ENCODE peak calls at places on chromosome 15, in nine cellular contexts. One of them, this sample, is unnamed.

GRCh38 chr15:63718590-63719035 is 115.1 kb downstream of the HERC1 start:
- DNase-seq in neural progenitor cell: no peak
- DNase-seq in CD8-positive, alpha-beta T cell: no peak
- DNase-seq in T-helper 9 cell: no peak
- DNase-seq in endothelial cell: no peak
- DNase-seq in kidney tubule cell: peak
- DNase-seq in fibroblast of lung: peak
- DNase-seq in GM04503: peak
- DNase-seq in activated T-helper 1 cell treated with anti-CD3 and anti-CD28 coated beads, Interleukin-12 subunit alpha, Interleukin-12 subunit beta, Interleukin-2, Interleukin-4 antibody, amounts not matched to agents 30 ng/mL and 10 ng/mL and 1 ng/mL, durations not matched to agents 14 hours and 24 hours and 36 hours: no peak
- DNase-seq in this sample: no peak

GRCh38 chr15:101251830-101252820 is at the start of gene CHSY1:
- DNase-seq in activated T-helper 1 cell treated with anti-CD3 and anti-CD28 coated beads, Interleukin-12 subunit alpha, Interleukin-12 subunit beta, Interleukin-2, Interleukin-4 antibody, amounts not matched to agents 30 ng/mL and 10 ng/mL and 1 ng/mL, durations not matched to agents 14 hours and 24 hours and 36 hours: peak
- DNase-seq in T-helper 9 cell: peak
- DNase-seq in GM04503: peak
- DNase-seq in neural progenitor cell: peak
- DNase-seq in CD8-positive, alpha-beta T cell: peak
- DNase-seq in endothelial cell: peak
- DNase-seq in kidney tubule cell: peak
- DNase-seq in fibroblast of lung: peak
- DNase-seq in this sample: peak

GRCh38 chr15:36879568-36880225 is 220.7 kb downstream of the MEIS2 start:
- DNase-seq in endothelial cell: no peak
- DNase-seq in activated T-helper 1 cell treated with anti-CD3 and anti-CD28 coated beads, Interleukin-12 subunit alpha, Interleukin-12 subunit beta, Interleukin-2, Interleukin-4 antibody, amounts not matched to agents 30 ng/mL and 10 ng/mL and 1 ng/mL, durations not matched to agents 14 hours and 24 hours and 36 hours: no peak
- DNase-seq in CD8-positive, alpha-beta T cell: no peak
- DNase-seq in kidney tubule cell: no peak
- DNase-seq in T-helper 9 cell: no peak
- DNase-seq in GM04503: no peak
- DNase-seq in neural progenitor cell: peak
- DNase-seq in fibroblast of lung: no peak
- DNase-seq in this sample: no peak

GRCh38 chr15:59373215-59373614 is 544 bp upstream of the MYO1E start:
- DNase-seq in T-helper 9 cell: no peak
- DNase-seq in neural progenitor cell: no peak
- DNase-seq in GM04503: no peak
- DNase-seq in endothelial cell: no peak
- DNase-seq in CD8-positive, alpha-beta T cell: no peak
- DNase-seq in activated T-helper 1 cell treated with anti-CD3 and anti-CD28 coated beads, Interleukin-12 subunit alpha, Interleukin-12 subunit beta, Interleukin-2, Interleukin-4 antibody, amounts not matched to agents 30 ng/mL and 10 ng/mL and 1 ng/mL, durations not matched to agents 14 hours and 24 hours and 36 hours: no peak
- DNase-seq in fibroblast of lung: no peak
- DNase-seq in kidney tubule cell: peak
- DNase-seq in this sample: no peak

GRCh38 chr15:58043192-58043903 is 22.2 kb downstream of the ALDH1A2 start:
- DNase-seq in endothelial cell: peak
- DNase-seq in CD8-positive, alpha-beta T cell: no peak
- DNase-seq in neural progenitor cell: peak
- DNase-seq in fibroblast of lung: peak
- DNase-seq in kidney tubule cell: peak
- DNase-seq in activated T-helper 1 cell treated with anti-CD3 and anti-CD28 coated beads, Interleukin-12 subunit alpha, Interleukin-12 subunit beta, Interleukin-2, Interleukin-4 antibody, amounts not matched to agents 30 ng/mL and 10 ng/mL and 1 ng/mL, durations not matched to agents 14 hours and 24 hours and 36 hours: no peak
- DNase-seq in T-helper 9 cell: no peak
- DNase-seq in GM04503: no peak
- DNase-seq in this sample: no peak

GRCh38 chr15:44034933-44035624 is 160.0 kb downstream of the FRMD5 start:
- DNase-seq in kidney tubule cell: peak
- DNase-seq in neural progenitor cell: no peak
- DNase-seq in endothelial cell: no peak
- DNase-seq in GM04503: peak
- DNase-seq in T-helper 9 cell: no peak
- DNase-seq in fibroblast of lung: peak
- DNase-seq in CD8-positive, alpha-beta T cell: no peak
- DNase-seq in activated T-helper 1 cell treated with anti-CD3 and anti-CD28 coated beads, Interleukin-12 subunit alpha, Interleukin-12 subunit beta, Interleukin-2, Interleukin-4 antibody, amounts not matched to agents 30 ng/mL and 10 ng/mL and 1 ng/mL, durations not matched to agents 14 hours and 24 hours and 36 hours: no peak
- DNase-seq in this sample: no peak

GRCh38 chr15:80309769-80310384 is 57.9 kb upstream of the CTXND1 start:
- DNase-seq in T-helper 9 cell: no peak
- DNase-seq in CD8-positive, alpha-beta T cell: no peak
- DNase-seq in fibroblast of lung: peak
- DNase-seq in activated T-helper 1 cell treated with anti-CD3 and anti-CD28 coated beads, Interleukin-12 subunit alpha, Interleukin-12 subunit beta, Interleukin-2, Interleukin-4 antibody, amounts not matched to agents 30 ng/mL and 10 ng/mL and 1 ng/mL, durations not matched to agents 14 hours and 24 hours and 36 hours: no peak
- DNase-seq in GM04503: no peak
- DNase-seq in neural progenitor cell: peak
- DNase-seq in endothelial cell: peak
- DNase-seq in kidney tubule cell: peak
- DNase-seq in this sample: no peak

GRCh38 chr15:80161473-80162016 is 8.7 kb downstream of the FAH start:
- DNase-seq in CD8-positive, alpha-beta T cell: no peak
- DNase-seq in GM04503: no peak
- DNase-seq in kidney tubule cell: no peak
- DNase-seq in endothelial cell: no peak
- DNase-seq in activated T-helper 1 cell treated with anti-CD3 and anti-CD28 coated beads, Interleukin-12 subunit alpha, Interleukin-12 subunit beta, Interleukin-2, Interleukin-4 antibody, amounts not matched to agents 30 ng/mL and 10 ng/mL and 1 ng/mL, durations not matched to agents 14 hours and 24 hours and 36 hours: no peak
- DNase-seq in neural progenitor cell: no peak
- DNase-seq in T-helper 9 cell: no peak
- DNase-seq in fibroblast of lung: no peak
- DNase-seq in this sample: no peak

GRCh38 chr15:41990243-41990605 is 17.9 kb upstream of the EHD4 start:
- DNase-seq in endothelial cell: no peak
- DNase-seq in activated T-helper 1 cell treated with anti-CD3 and anti-CD28 coated beads, Interleukin-12 subunit alpha, Interleukin-12 subunit beta, Interleukin-2, Interleukin-4 antibody, amounts not matched to agents 30 ng/mL and 10 ng/mL and 1 ng/mL, durations not matched to agents 14 hours and 24 hours and 36 hours: no peak
- DNase-seq in fibroblast of lung: no peak
- DNase-seq in T-helper 9 cell: no peak
- DNase-seq in neural progenitor cell: no peak
- DNase-seq in CD8-positive, alpha-beta T cell: no peak
- DNase-seq in GM04503: no peak
- DNase-seq in kidney tubule cell: no peak
- DNase-seq in this sample: no peak

GRCh38 chr15:63395730-63396545 is 14.3 kb upstream of the CA12 start:
- DNase-seq in endothelial cell: no peak
- DNase-seq in activated T-helper 1 cell treated with anti-CD3 and anti-CD28 coated beads, Interleukin-12 subunit alpha, Interleukin-12 subunit beta, Interleukin-2, Interleukin-4 antibody, amounts not matched to agents 30 ng/mL and 10 ng/mL and 1 ng/mL, durations not matched to agents 14 hours and 24 hours and 36 hours: no peak
- DNase-seq in CD8-positive, alpha-beta T cell: no peak
- DNase-seq in GM04503: no peak
- DNase-seq in neural progenitor cell: no peak
- DNase-seq in kidney tubule cell: peak
- DNase-seq in T-helper 9 cell: no peak
- DNase-seq in fibroblast of lung: no peak
- DNase-seq in this sample: no peak

GRCh38 chr15:63938486-63939061 is 104.8 kb upstream of the HERC1 start:
- DNase-seq in GM04503: no peak
- DNase-seq in fibroblast of lung: peak
- DNase-seq in activated T-helper 1 cell treated with anti-CD3 and anti-CD28 coated beads, Interleukin-12 subunit alpha, Interleukin-12 subunit beta, Interleukin-2, Interleukin-4 antibody, amounts not matched to agents 30 ng/mL and 10 ng/mL and 1 ng/mL, durations not matched to agents 14 hours and 24 hours and 36 hours: no peak
- DNase-seq in endothelial cell: no peak
- DNase-seq in T-helper 9 cell: no peak
- DNase-seq in neural progenitor cell: no peak
- DNase-seq in kidney tubule cell: peak
- DNase-seq in CD8-positive, alpha-beta T cell: peak
- DNase-seq in this sample: no peak

GRCh38 chr15:41850482-41851166 is 12.0 kb downstream of the PLA2G4B start:
- DNase-seq in GM04503: no peak
- DNase-seq in endothelial cell: no peak
- DNase-seq in fibroblast of lung: no peak
- DNase-seq in T-helper 9 cell: no peak
- DNase-seq in CD8-positive, alpha-beta T cell: no peak
- DNase-seq in kidney tubule cell: no peak
- DNase-seq in activated T-helper 1 cell treated with anti-CD3 and anti-CD28 coated beads, Interleukin-12 subunit alpha, Interleukin-12 subunit beta, Interleukin-2, Interleukin-4 antibody, amounts not matched to agents 30 ng/mL and 10 ng/mL and 1 ng/mL, durations not matched to agents 14 hours and 24 hours and 36 hours: no peak
- DNase-seq in neural progenitor cell: no peak
- DNase-seq in this sample: no peak

GRCh38 chr15:79282371-79283251 is at the start of gene ANKRD34C:
- DNase-seq in kidney tubule cell: no peak
- DNase-seq in CD8-positive, alpha-beta T cell: no peak
- DNase-seq in neural progenitor cell: peak
- DNase-seq in GM04503: no peak
- DNase-seq in fibroblast of lung: no peak
- DNase-seq in endothelial cell: peak
- DNase-seq in T-helper 9 cell: no peak
- DNase-seq in activated T-helper 1 cell treated with anti-CD3 and anti-CD28 coated beads, Interleukin-12 subunit alpha, Interleukin-12 subunit beta, Interleukin-2, Interleukin-4 antibody, amounts not matched to agents 30 ng/mL and 10 ng/mL and 1 ng/mL, durations not matched to agents 14 hours and 24 hours and 36 hours: no peak
- DNase-seq in this sample: no peak

GRCh38 chr15:30063829-30064559 is 18.8 kb upstream of the GOLGA8J start:
- DNase-seq in CD8-positive, alpha-beta T cell: no peak
- DNase-seq in neural progenitor cell: no peak
- DNase-seq in endothelial cell: no peak
- DNase-seq in activated T-helper 1 cell treated with anti-CD3 and anti-CD28 coated beads, Interleukin-12 subunit alpha, Interleukin-12 subunit beta, Interleukin-2, Interleukin-4 antibody, amounts not matched to agents 30 ng/mL and 10 ng/mL and 1 ng/mL, durations not matched to agents 14 hours and 24 hours and 36 hours: no peak
- DNase-seq in GM04503: no peak
- DNase-seq in kidney tubule cell: peak
- DNase-seq in fibroblast of lung: peak
- DNase-seq in T-helper 9 cell: no peak
- DNase-seq in this sample: no peak

GRCh38 chr15:92527197-92527596 is 128.4 kb downstream of the FAM174B start:
- DNase-seq in fibroblast of lung: no peak
- DNase-seq in kidney tubule cell: no peak
- DNase-seq in neural progenitor cell: no peak
- DNase-seq in activated T-helper 1 cell treated with anti-CD3 and anti-CD28 coated beads, Interleukin-12 subunit alpha, Interleukin-12 subunit beta, Interleukin-2, Interleukin-4 antibody, amounts not matched to agents 30 ng/mL and 10 ng/mL and 1 ng/mL, durations not matched to agents 14 hours and 24 hours and 36 hours: no peak
- DNase-seq in endothelial cell: no peak
- DNase-seq in CD8-positive, alpha-beta T cell: no peak
- DNase-seq in GM04503: no peak
- DNase-seq in T-helper 9 cell: no peak
- DNase-seq in this sample: no peak

GRCh38 chr15:36802861-36803531 is 223.6 kb downstream of the CDIN1 start:
- DNase-seq in T-helper 9 cell: no peak
- DNase-seq in endothelial cell: no peak
- DNase-seq in CD8-positive, alpha-beta T cell: no peak
- DNase-seq in activated T-helper 1 cell treated with anti-CD3 and anti-CD28 coated beads, Interleukin-12 subunit alpha, Interleukin-12 subunit beta, Interleukin-2, Interleukin-4 antibody, amounts not matched to agents 30 ng/mL and 10 ng/mL and 1 ng/mL, durations not matched to agents 14 hours and 24 hours and 36 hours: no peak
- DNase-seq in neural progenitor cell: no peak
- DNase-seq in GM04503: no peak
- DNase-seq in kidney tubule cell: no peak
- DNase-seq in fibroblast of lung: no peak
- DNase-seq in this sample: no peak

GRCh38 chr15:90591524-90591923 is 61.8 kb downstream of the CRTC3 start:
- DNase-seq in CD8-positive, alpha-beta T cell: no peak
- DNase-seq in fibroblast of lung: no peak
- DNase-seq in T-helper 9 cell: no peak
- DNase-seq in endothelial cell: no peak
- DNase-seq in neural progenitor cell: no peak
- DNase-seq in activated T-helper 1 cell treated with anti-CD3 and anti-CD28 coated beads, Interleukin-12 subunit alpha, Interleukin-12 subunit beta, Interleukin-2, Interleukin-4 antibody, amounts not matched to agents 30 ng/mL and 10 ng/mL and 1 ng/mL, durations not matched to agents 14 hours and 24 hours and 36 hours: no peak
- DNase-seq in GM04503: no peak
- DNase-seq in kidney tubule cell: no peak
- DNase-seq in this sample: no peak

GRCh38 chr15:25766421-25766820 is 96.7 kb downstream of the ATP10A start:
- DNase-seq in neural progenitor cell: no peak
- DNase-seq in GM04503: no peak
- DNase-seq in activated T-helper 1 cell treated with anti-CD3 and anti-CD28 coated beads, Interleukin-12 subunit alpha, Interleukin-12 subunit beta, Interleukin-2, Interleukin-4 antibody, amounts not matched to agents 30 ng/mL and 10 ng/mL and 1 ng/mL, durations not matched to agents 14 hours and 24 hours and 36 hours: no peak
- DNase-seq in CD8-positive, alpha-beta T cell: no peak
- DNase-seq in T-helper 9 cell: no peak
- DNase-seq in kidney tubule cell: no peak
- DNase-seq in endothelial cell: no peak
- DNase-seq in fibroblast of lung: no peak
- DNase-seq in this sample: no peak

GRCh38 chr15:39273805-39274411 is 307.0 kb upstream of the THBS1 start:
- DNase-seq in kidney tubule cell: peak
- DNase-seq in neural progenitor cell: no peak
- DNase-seq in endothelial cell: no peak
- DNase-seq in fibroblast of lung: peak
- DNase-seq in T-helper 9 cell: no peak
- DNase-seq in CD8-positive, alpha-beta T cell: no peak
- DNase-seq in GM04503: no peak
- DNase-seq in activated T-helper 1 cell treated with anti-CD3 and anti-CD28 coated beads, Interleukin-12 subunit alpha, Interleukin-12 subunit beta, Interleukin-2, Interleukin-4 antibody, amounts not matched to agents 30 ng/mL and 10 ng/mL and 1 ng/mL, durations not matched to agents 14 hours and 24 hours and 36 hours: no peak
- DNase-seq in this sample: no peak

GRCh38 chr15:96093063-96093462 is 237.4 kb upstream of the NR2F2 start:
- DNase-seq in endothelial cell: no peak
- DNase-seq in fibroblast of lung: peak
- DNase-seq in activated T-helper 1 cell treated with anti-CD3 and anti-CD28 coated beads, Interleukin-12 subunit alpha, Interleukin-12 subunit beta, Interleukin-2, Interleukin-4 antibody, amounts not matched to agents 30 ng/mL and 10 ng/mL and 1 ng/mL, durations not matched to agents 14 hours and 24 hours and 36 hours: no peak
- DNase-seq in neural progenitor cell: no peak
- DNase-seq in CD8-positive, alpha-beta T cell: no peak
- DNase-seq in GM04503: no peak
- DNase-seq in kidney tubule cell: no peak
- DNase-seq in T-helper 9 cell: no peak
- DNase-seq in this sample: no peak

GRCh38 chr15:79060175-79060574 is 30.4 kb downstream of the RASGRF1 start:
- DNase-seq in kidney tubule cell: no peak
- DNase-seq in neural progenitor cell: peak
- DNase-seq in fibroblast of lung: no peak
- DNase-seq in GM04503: no peak
- DNase-seq in endothelial cell: no peak
- DNase-seq in activated T-helper 1 cell treated with anti-CD3 and anti-CD28 coated beads, Interleukin-12 subunit alpha, Interleukin-12 subunit beta, Interleukin-2, Interleukin-4 antibody, amounts not matched to agents 30 ng/mL and 10 ng/mL and 1 ng/mL, durations not matched to agents 14 hours and 24 hours and 36 hours: no peak
- DNase-seq in T-helper 9 cell: no peak
- DNase-seq in CD8-positive, alpha-beta T cell: no peak
- DNase-seq in this sample: no peak

GRCh38 chr15:88042047-88042446 is 214.5 kb downstream of the NTRK3 start:
- DNase-seq in T-helper 9 cell: no peak
- DNase-seq in CD8-positive, alpha-beta T cell: no peak
- DNase-seq in GM04503: no peak
- DNase-seq in endothelial cell: no peak
- DNase-seq in kidney tubule cell: no peak
- DNase-seq in fibroblast of lung: no peak
- DNase-seq in neural progenitor cell: no peak
- DNase-seq in activated T-helper 1 cell treated with anti-CD3 and anti-CD28 coated beads, Interleukin-12 subunit alpha, Interleukin-12 subunit beta, Interleukin-2, Interleukin-4 antibody, amounts not matched to agents 30 ng/mL and 10 ng/mL and 1 ng/mL, durations not matched to agents 14 hours and 24 hours and 36 hours: no peak
- DNase-seq in this sample: no peak

GRCh38 chr15:100762913-100763627 is 116.6 kb upstream of the ALDH1A3 start:
- DNase-seq in fibroblast of lung: no peak
- DNase-seq in GM04503: no peak
- DNase-seq in neural progenitor cell: no peak
- DNase-seq in T-helper 9 cell: no peak
- DNase-seq in activated T-helper 1 cell treated with anti-CD3 and anti-CD28 coated beads, Interleukin-12 subunit alpha, Interleukin-12 subunit beta, Interleukin-2, Interleukin-4 antibody, amounts not matched to agents 30 ng/mL and 10 ng/mL and 1 ng/mL, durations not matched to agents 14 hours and 24 hours and 36 hours: no peak
- DNase-seq in endothelial cell: no peak
- DNase-seq in CD8-positive, alpha-beta T cell: no peak
- DNase-seq in kidney tubule cell: no peak
- DNase-seq in this sample: no peak

This sample was measured in anterior cingulate cortex.